ENCODE peak calls at places on chromosomes 12 and 14, in four cellular contexts. V is IMR-90, F is H1, J is H9. S is an unnamed sample.

GRCh38 chr12:122793685-122794106 is 19.3 kb downstream of the CCDC62 start:
- DNase-seq in F (no peak), V (peak), J (no peak), S (peak)

GRCh38 chr12:7092229-7092985 is at the start of gene C1R:
- DNase-seq in J (peak), F (peak), V (peak), S (peak)

GRCh38 chr14:34863844-34864243 is 11.3 kb downstream of the BAZ1A start:
- DNase-seq in F (no peak), V (no peak), J (no peak), S (no peak)

GRCh38 chr12:91098942-91099341 is 12.4 kb downstream of the LUM start:
- DNase-seq in F (no peak), J (no peak), V (peak), S (no peak)

GRCh38 chr14:101114726-101115481 is 211.4 kb upstream of the RTL1 start:
- DNase-seq in J (no peak), V (no peak), F (peak), S (no peak)

GRCh38 chr14:104095426-104096310 is 10.2 kb downstream of the ASPG start:
- DNase-seq in F (no peak), V (no peak), J (no peak), S (no peak)

GRCh38 chr12:114974333-114974732 is 290.4 kb upstream of the TBX3 start:
- DNase-seq in J (no peak), V (no peak), F (no peak), S (no peak)

GRCh38 chr12:47870175-47870781 is 34.5 kb downstream of the VDR start:
- DNase-seq in J (peak), F (peak), V (no peak), S (peak)

GRCh38 chr14:91354221-91354916 is 63.3 kb downstream of the CCDC88C start:
- DNase-seq in J (no peak), V (no peak), F (no peak), S (no peak)

GRCh38 chr12:93537769-93538168 is 34.7 kb upstream of the SOCS2 start:
- DNase-seq in F (no peak), V (no peak), J (no peak), S (peak)

GRCh38 chr14:81727243-81727642 is 193.6 kb upstream of the SEL1L start:
- DNase-seq in V (no peak), F (no peak), J (no peak), S (no peak)

GRCh38 chr12:65699251-65699650 is 125.0 kb upstream of the HMGA2 start:
- DNase-seq in F (no peak), V (peak), J (no peak), S (no peak)

GRCh38 chr14:32709072-32709471 is 229.6 kb upstream of the NPAS3 start:
- DNase-seq in J (no peak), F (no peak), V (peak), S (no peak)

GRCh38 chr12:52436828-52437474 is 2.8 kb upstream of the KRT75 start:
- DNase-seq in F (no peak), V (no peak), J (no peak), S (no peak)

GRCh38 chr12:52434760-52435530 is 774 bp upstream of the KRT75 start:
- DNase-seq in F (no peak), J (peak), V (peak), S (no peak)

GRCh38 chr12:52437508-52437907 is 3.3 kb upstream of the KRT75 start:
- DNase-seq in V (no peak), J (no peak), F (no peak), S (no peak)

GRCh38 chr12:52435659-52435999 is 1.5 kb upstream of the KRT75 start:
- DNase-seq in F (no peak), V (no peak), J (peak), S (no peak)

DNA sequence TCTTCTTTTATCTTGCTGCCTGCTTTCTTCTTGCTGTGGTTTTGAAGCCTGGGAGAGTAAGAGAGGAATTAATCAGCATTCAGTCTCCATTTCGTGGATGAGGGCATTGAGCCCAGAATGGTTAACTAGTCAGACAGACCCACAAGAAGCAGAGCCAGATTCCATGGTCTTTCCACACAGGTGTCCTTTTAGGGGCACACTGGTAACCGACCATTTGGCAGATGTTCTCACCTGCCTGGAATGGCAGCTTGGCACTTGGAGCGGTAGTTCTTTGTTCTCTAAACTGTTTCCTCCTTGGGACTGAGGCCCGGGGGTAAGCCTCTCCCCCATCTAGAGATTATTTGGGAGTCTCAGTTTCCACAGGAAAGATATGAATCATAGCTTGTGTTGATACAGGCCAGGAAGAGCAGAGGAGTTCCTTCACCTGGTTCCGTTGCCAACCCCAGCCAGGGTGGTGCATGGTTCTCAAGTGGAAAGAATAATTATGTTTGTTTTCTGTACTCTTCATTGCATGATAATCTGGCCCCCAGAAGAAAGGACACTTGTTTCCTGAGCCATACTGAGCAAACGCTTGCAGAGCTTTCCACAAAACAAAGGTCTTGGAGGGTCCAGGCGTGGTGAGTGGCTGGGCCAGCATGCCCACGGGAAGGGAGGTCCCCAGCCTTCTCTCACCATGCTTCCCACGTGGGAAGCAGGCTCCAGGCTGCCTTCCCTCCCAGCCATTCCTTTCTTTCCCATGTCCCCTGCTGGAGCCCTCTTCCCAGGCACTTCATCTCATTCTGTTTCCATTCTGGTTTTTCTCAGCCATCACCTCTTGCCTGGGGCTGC is 2.0 kb upstream of the KRT75 start:
- DNase-seq in F (no peak), J (peak), V (peak), S (no peak)
- H3K4ac ChIP-seq in F (no peak), J (no peak), V (no peak), S (no peak)

DNA sequence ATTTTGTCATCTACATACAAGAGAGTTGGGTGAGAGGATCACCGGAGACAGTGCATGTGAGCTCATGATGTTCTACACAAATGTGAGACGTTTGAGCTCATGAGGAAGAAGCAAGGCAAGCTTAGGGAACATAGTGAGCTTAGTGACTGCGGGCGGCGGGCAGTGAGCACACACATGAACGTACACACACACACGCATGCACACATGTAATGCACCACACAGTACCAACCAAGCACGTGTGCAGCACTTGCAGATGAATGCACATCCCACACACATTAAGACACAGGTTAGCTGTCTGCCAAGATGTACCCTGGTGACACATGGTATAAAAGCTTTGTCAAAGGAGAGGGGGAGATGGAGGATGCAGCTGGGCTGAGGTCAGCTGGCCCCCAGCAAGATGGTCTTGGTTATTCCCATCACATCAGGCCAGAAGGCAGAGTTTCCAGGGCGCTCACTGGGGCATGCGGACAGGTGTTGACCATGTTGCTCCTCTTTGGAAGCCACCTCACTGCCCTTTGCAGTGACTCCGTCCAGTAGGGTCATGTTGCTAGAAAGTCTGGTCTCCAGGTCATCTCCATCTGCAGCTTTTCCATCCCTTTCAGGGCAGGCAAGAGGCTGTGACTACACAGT is 8.7 kb upstream of the CACNA2D4 start:
- DNase-seq in F (peak), V (no peak), J (peak), S (no peak)
- H2BK120ac ChIP-seq in F (no peak), V (no peak), J (no peak), S (no peak)

DNA sequence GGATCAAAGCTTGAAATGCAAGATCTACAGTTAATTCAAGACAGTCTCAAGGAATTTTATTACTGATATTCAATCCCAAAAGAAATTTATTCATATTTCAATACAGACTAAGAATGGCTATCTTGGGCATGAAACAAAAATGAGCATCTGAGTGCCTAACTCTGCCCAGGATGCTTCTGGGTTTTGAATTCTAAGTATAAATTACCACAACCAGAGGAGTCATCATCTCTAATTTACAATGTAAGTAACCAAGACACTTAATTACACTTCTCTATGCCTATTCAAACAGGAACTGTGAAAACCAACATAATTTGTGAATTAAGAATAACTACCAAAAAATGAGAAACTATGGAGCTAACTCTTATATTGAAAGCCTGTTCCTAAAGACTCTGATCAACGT is 14.1 kb downstream of the OSBPL8 start:
- DNase-seq in F (no peak), J (no peak), V (no peak), S (no peak)
- H3K56ac ChIP-seq in F (no peak), J (no peak), V (no peak), S (no peak)

GRCh38 chr12:50239355-50239891 is 43.9 kb downstream of the LIMA1 start:
- DNase-seq in F (no peak), J (no peak), V (no peak), S (no peak)
- H3K4ac ChIP-seq in F (no peak), J (no peak), V (no peak), S (no peak)

GRCh38 chr12:28905220-28905940 is 243.7 kb upstream of the FAR2 start:
- DNase-seq in F (no peak), J (no peak), V (no peak), S (no peak)

GRCh38 chr12:28899951-28900350 is 249.1 kb upstream of the FAR2 start:
- DNase-seq in V (peak), F (no peak), J (no peak), S (no peak)
- H2BK120ac ChIP-seq in V (peak), F (no peak), J (no peak), S (no peak)

DNA sequence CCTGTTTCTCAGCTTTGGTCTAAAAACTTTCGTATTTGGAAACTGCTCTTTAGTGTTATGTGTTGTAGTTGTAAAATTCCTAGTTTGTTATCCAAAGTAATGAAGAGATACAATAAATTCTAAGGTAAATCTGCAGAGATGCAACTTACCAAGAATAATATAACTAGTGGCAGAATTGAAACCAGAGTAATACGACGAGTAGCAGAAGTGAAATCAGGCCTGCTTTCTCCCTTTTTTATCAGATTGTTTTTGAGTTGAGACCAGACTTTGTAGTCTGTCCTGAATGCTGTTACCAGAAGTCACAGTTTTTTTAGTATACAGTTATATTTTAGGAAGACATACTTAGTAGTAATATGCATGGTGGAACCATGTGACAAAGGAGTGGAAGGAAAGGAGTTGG is 12.5 kb downstream of the PAPOLA start:
- DNase-seq in V (no peak), J (no peak), F (no peak), S (no peak)
- H3K56ac ChIP-seq in V (no peak), J (no peak), F (no peak), S (no peak)

DNA sequence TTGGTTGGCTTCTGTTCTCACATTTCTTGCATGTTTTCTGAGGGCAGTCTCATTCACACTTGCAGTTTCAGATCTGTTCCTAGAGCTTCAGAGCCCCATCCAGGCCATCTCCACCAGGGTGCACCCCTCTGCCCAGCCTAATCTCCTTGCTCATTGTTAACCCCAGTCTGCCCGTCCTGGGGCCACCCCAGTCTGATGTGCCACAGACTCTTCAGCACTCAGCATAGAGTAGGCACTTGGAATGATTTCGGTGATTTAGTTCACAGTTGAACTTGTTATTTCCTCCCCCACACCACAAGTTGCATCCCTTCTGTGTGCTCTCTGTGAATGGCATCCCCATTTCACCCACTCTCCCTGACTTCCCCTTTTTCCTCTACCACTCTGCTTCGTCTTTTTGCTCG is 41.3 kb downstream of the ANO6 start:
- DNase-seq in F (no peak), V (no peak), J (no peak), S (no peak)
- H3K4ac ChIP-seq in F (no peak), V (no peak), J (no peak), S (no peak)

DNA sequence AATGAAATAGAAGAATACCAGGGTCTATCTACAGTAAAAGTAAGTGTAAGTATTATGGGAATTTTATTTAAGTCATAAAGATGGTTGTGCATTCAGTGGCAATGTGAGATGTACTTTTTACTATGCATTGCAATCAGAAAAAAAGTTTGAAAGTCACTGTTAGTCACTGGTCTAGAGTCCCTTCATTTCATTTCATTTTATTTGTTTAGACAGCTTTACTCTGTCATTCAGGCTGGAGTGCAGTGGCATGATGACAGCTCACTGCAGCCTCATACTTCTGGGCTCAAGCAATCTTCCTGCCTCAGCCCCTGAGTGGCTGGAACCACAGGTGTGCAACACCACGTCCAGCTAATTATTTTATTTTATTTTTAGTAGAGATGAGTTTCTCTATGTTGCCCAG is 42.6 kb downstream of the TGFB3 start:
- DNase-seq in F (no peak), V (no peak), J (no peak), S (no peak)
- H2BK120ac ChIP-seq in F (no peak), V (no peak), J (no peak), S (no peak)